ENCODE peak calls at places on chromosomes 16 and 17, in five cellular contexts. F is H1, Q is IMR-90, L is K562, U is HepG2. W is an unnamed sample.

GRCh38 chr16:54585966-54586365 is 299.4 kb upstream of the IRX3 start:
- DNase-seq in F (no peak), Q (no peak), L (no peak), U (no peak), W (no peak)

GRCh38 chr17:37212184-37212583 is 163.6 kb upstream of the C17orf78 start:
- DNase-seq in Q (no peak), F (no peak), U (no peak), L (no peak), W (no peak)

GRCh38 chr17:63423251-63423950 is 22.7 kb downstream of the CYB561 start:
- DNase-seq in F (no peak), U (no peak), Q (no peak), L (no peak), W (no peak)

GRCh38 chr17:83131268-83132011 is 52.0 kb downstream of the METRNL start:
- DNase-seq in U (no peak), F (no peak), L (peak; percentile 57), Q (no peak), W (no peak)

GRCh38 chr17:46157443-46158107 is 35.7 kb downstream of the KANSL1 start:
- DNase-seq in Q (peak; percentile 23), F (no peak), U (no peak), L (no peak), W (no peak)

GRCh38 chr16:75114946-75115825 is 1.4 kb downstream of the LDHD start:
- DNase-seq in Q (no peak), U (no peak), F (no peak), L (no peak), W (no peak)

GRCh38 chr17:57114085-57114673 is 29.1 kb downstream of the AKAP1 start:
- DNase-seq in F (peak; percentile 15), U (peak; percentile 41), Q (peak; percentile 6), L (peak; percentile 75), W (peak; percentile 57)

GRCh38 chr17:49997773-49998703 is 3.0 kb upstream of the DLX3 start:
- DNase-seq in U (peak; percentile 92), Q (peak; percentile 77), F (peak; percentile 58), L (peak; percentile 89), W (peak; percentile 92)

GRCh38 chr17:82198092-82198491 is 14.6 kb downstream of the CCDC57 start:
- DNase-seq in F (no peak), U (no peak), L (no peak), Q (no peak), W (no peak)

GRCh38 chr16:17414421-17414820 is 56.3 kb downstream of the XYLT1 start:
- DNase-seq in F (no peak), Q (no peak), L (no peak), U (no peak), W (no peak)

GRCh38 chr17:60091109-60091508 is 12.4 kb upstream of the HEATR6 start:
- DNase-seq in U (no peak), Q (no peak), L (no peak), F (no peak), W (no peak)

GRCh38 chr17:17628388-17629008 is 37.0 kb upstream of the PEMT start:
- DNase-seq in U (no peak), L (no peak), F (no peak), Q (no peak), W (no peak)

GRCh38 chr17:7634384-7634783 is 4.4 kb downstream of the SHBG start:
- DNase-seq in Q (peak; percentile 41), U (no peak), F (no peak), L (peak; percentile 70), W (peak; percentile 71)

GRCh38 chr16:21121150-21121549 is 29.5 kb downstream of the DNAH3 start:
- DNase-seq in L (no peak), U (no peak), Q (no peak), F (no peak), W (no peak)

GRCh38 chr17:66543526-66543925 is 241.1 kb downstream of the PRKCA start:
- DNase-seq in F (no peak), U (no peak), Q (no peak), L (no peak), W (no peak)
- TF ChIP-seq MAFK in F (no peak), U (no peak), Q (no peak), L (no peak), W (no peak)

GRCh38 chr16:7745321-7745720 is 412.7 kb downstream of the RBFOX1 start:
- DNase-seq in U (no peak), Q (no peak), F (no peak), L (no peak), W (no peak)
- TF ChIP-seq USF2 in U (no peak), Q (no peak), F (no peak), L (no peak), W (no peak)

GRCh38 chr16:9089660-9090059 is 1.8 kb upstream of the HAPSTR1 start:
- DNase-seq in Q (no peak), F (no peak), L (no peak), U (no peak), W (no peak)

GRCh38 chr16:9091867-9092281 is 430 bp downstream of the HAPSTR1 start:
- DNase-seq in U (no peak), L (no peak), Q (no peak), F (no peak), W (peak; percentile 37)

GRCh38 chr16:9090960-9091866 is at the start of gene HAPSTR1:
- DNase-seq in F (peak; percentile 100), U (peak; percentile 100), Q (peak; percentile 100), L (peak; percentile 98), W (peak; percentile 95)

GRCh38 chr16:9090101-9090959 is 1.1 kb upstream of the HAPSTR1 start:
- DNase-seq in U (no peak), Q (no peak), F (no peak), L (peak; percentile 65), W (no peak)

GRCh38 chr16:9088848-9089247 is 2.6 kb upstream of the HAPSTR1 start:
- DNase-seq in F (no peak), L (no peak), U (peak; percentile 51), Q (no peak), W (no peak)
- TF ChIP-seq MAFK in F (no peak), L (no peak), U (no peak), Q (no peak), W (no peak)

DNA sequence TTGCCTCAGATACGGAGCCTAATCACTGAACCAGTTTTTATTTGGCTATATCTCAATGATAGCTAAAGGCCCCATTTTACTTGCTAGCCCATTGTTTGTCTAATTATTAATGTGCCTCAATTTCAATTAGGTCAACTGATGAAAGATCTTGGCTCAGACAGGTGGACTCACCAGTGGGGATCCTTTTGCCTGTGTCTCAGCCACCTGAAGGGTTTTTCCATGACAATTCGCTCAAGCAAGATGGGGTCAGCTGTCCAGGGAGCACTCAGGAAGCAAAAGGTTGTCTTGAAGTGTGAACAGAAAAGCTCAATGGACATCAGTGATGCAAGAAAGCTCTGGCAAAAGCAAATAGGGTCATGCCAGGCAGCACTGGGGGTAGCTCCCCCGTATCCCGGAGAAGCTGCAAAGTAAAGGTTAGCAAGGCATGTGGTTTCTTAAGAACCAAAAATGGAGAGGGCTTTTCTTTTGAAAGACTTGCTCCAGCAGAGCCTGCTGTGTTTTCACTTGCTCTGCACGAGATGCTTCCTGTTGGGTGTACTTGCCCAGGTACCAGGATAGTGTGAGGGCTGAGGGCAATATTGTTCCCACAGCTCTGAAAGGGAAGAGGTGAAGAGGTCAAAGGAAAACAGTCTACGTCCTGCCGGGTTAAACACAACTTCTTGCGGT is 541.2 kb upstream of the CDH5 start:
- DNase-seq in F (no peak), Q (no peak), L (no peak), U (no peak), W (no peak)
- TF ChIP-seq USF2 in F (no peak), Q (no peak), L (no peak), U (no peak), W (no peak)

GRCh38 chr16:66519482-66519881 is 30.4 kb downstream of the TK2 start:
- DNase-seq in L (no peak), F (no peak), U (no peak), Q (no peak), W (no peak)

GRCh38 chr16:66521227-66521626 is 28.7 kb downstream of the TK2 start:
- DNase-seq in L (no peak), U (no peak), F (no peak), Q (no peak), W (no peak)

GRCh38 chr16:66519974-66520373 is 29.9 kb downstream of the TK2 start:
- DNase-seq in Q (no peak), L (no peak), F (no peak), U (no peak), W (no peak)

GRCh38 chr16:66521951-66522771 is 27.8 kb downstream of the TK2 start:
- DNase-seq in U (no peak), F (no peak), L (peak; percentile 53), Q (peak; percentile 76), W (no peak)

GRCh38 chr16:66520406-66521194 is 29.3 kb downstream of the TK2 start:
- DNase-seq in F (no peak), L (no peak), Q (no peak), U (no peak), W (no peak)
- TF ChIP-seq MAFK in F (no peak), L (no peak), Q (no peak), U (no peak), W (no peak)

GRCh38 chr16:13307255-13307654 is 405.9 kb downstream of the SHISA9 start:
- DNase-seq in U (no peak), L (no peak), Q (no peak), F (no peak), W (no peak)
- TF ChIP-seq USF2 in U (no peak), L (no peak), Q (no peak), F (no peak), W (no peak)

DNA sequence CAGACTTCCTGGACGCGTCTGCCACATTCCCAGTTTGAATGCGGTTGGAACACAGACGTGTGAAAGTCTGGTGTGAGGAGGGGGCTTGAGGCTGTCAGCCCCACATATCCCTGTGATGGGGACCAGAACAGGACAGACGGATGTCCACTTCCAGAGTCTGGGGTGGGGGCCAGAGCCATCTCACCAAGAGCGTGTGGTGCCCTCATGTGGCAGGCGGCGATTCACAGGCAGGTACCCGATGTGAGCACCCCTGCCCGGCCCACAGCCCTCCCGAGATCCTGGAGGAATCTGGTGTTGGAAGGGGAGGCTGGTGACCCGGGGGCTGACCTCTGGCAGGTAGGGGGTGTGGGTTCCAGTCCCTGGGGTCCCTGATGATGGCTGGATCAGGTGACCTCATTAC is 51.5 kb downstream of the ENGASE start:
- DNase-seq in L (peak; percentile 23), Q (no peak), U (peak; percentile 16), F (no peak), W (no peak)
- TF ChIP-seq MAFK in L (no peak), Q (no peak), U (no peak), F (no peak), W (no peak)